ENCODE peak calls at places on chromosome 17, in nine cellular contexts. One of them, this sample, is unnamed.

GRCh38 chr17:19242323-19242722 is 5.2 kb downstream of the EPN2 start:
- DNase-seq in PC-9: peak
- DNase-seq in activated CD8-positive, alpha-beta T cell treated with anti-CD3 and anti-CD28 coated beads for 36 hours: no peak
- DNase-seq in tibial artery: no peak
- DNase-seq in stimulated activated CD8-positive, alpha-beta memory T cell treated with anti-CD3 and anti-CD28 coated beads, Interleukin-7, amount 100 ng/mL, for 24 hours: no peak
- DNase-seq in central memory CD4-positive, alpha-beta T cell: no peak
- DNase-seq in kidney glomerular epithelial cell: no peak
- DNase-seq in A549: no peak
- DNase-seq in pons: no peak
- DNase-seq in this sample: no peak

GRCh38 chr17:75854111-75854748 is 905 bp downstream of the WBP2 start:
- DNase-seq in activated CD8-positive, alpha-beta T cell treated with anti-CD3 and anti-CD28 coated beads for 36 hours: no peak
- DNase-seq in central memory CD4-positive, alpha-beta T cell: no peak
- DNase-seq in kidney glomerular epithelial cell: peak
- DNase-seq in tibial artery: peak
- DNase-seq in pons: peak
- DNase-seq in PC-9: peak
- DNase-seq in stimulated activated CD8-positive, alpha-beta memory T cell treated with anti-CD3 and anti-CD28 coated beads, Interleukin-7, amount 100 ng/mL, for 24 hours: no peak
- DNase-seq in A549: peak
- DNase-seq in this sample: no peak

GRCh38 chr17:49742256-49742655 is 21.7 kb downstream of the FAM117A start:
- DNase-seq in activated CD8-positive, alpha-beta T cell treated with anti-CD3 and anti-CD28 coated beads for 36 hours: no peak
- DNase-seq in stimulated activated CD8-positive, alpha-beta memory T cell treated with anti-CD3 and anti-CD28 coated beads, Interleukin-7, amount 100 ng/mL, for 24 hours: no peak
- DNase-seq in tibial artery: no peak
- DNase-seq in pons: no peak
- DNase-seq in central memory CD4-positive, alpha-beta T cell: peak
- DNase-seq in A549: no peak
- DNase-seq in PC-9: peak
- DNase-seq in kidney glomerular epithelial cell: no peak
- DNase-seq in this sample: peak

GRCh38 chr17:73571524-73572130 is 72.6 kb downstream of the SDK2 start:
- DNase-seq in stimulated activated CD8-positive, alpha-beta memory T cell treated with anti-CD3 and anti-CD28 coated beads, Interleukin-7, amount 100 ng/mL, for 24 hours: no peak
- DNase-seq in tibial artery: no peak
- DNase-seq in pons: no peak
- DNase-seq in activated CD8-positive, alpha-beta T cell treated with anti-CD3 and anti-CD28 coated beads for 36 hours: no peak
- DNase-seq in A549: no peak
- DNase-seq in kidney glomerular epithelial cell: no peak
- DNase-seq in central memory CD4-positive, alpha-beta T cell: no peak
- DNase-seq in PC-9: no peak
- DNase-seq in this sample: no peak

GRCh38 chr17:80068301-80069160 is 32.1 kb downstream of the CCDC40 start:
- DNase-seq in stimulated activated CD8-positive, alpha-beta memory T cell treated with anti-CD3 and anti-CD28 coated beads, Interleukin-7, amount 100 ng/mL, for 24 hours: no peak
- DNase-seq in central memory CD4-positive, alpha-beta T cell: no peak
- DNase-seq in pons: no peak
- DNase-seq in activated CD8-positive, alpha-beta T cell treated with anti-CD3 and anti-CD28 coated beads for 36 hours: no peak
- DNase-seq in A549: no peak
- DNase-seq in tibial artery: peak
- DNase-seq in kidney glomerular epithelial cell: peak
- DNase-seq in PC-9: no peak
- DNase-seq in this sample: peak

GRCh38 chr17:61474235-61474927 is 22.2 kb downstream of the TBX4 start:
- DNase-seq in pons: no peak
- DNase-seq in stimulated activated CD8-positive, alpha-beta memory T cell treated with anti-CD3 and anti-CD28 coated beads, Interleukin-7, amount 100 ng/mL, for 24 hours: no peak
- DNase-seq in activated CD8-positive, alpha-beta T cell treated with anti-CD3 and anti-CD28 coated beads for 36 hours: no peak
- DNase-seq in A549: no peak
- DNase-seq in tibial artery: no peak
- DNase-seq in PC-9: no peak
- DNase-seq in central memory CD4-positive, alpha-beta T cell: no peak
- DNase-seq in kidney glomerular epithelial cell: no peak
- DNase-seq in this sample: no peak

GRCh38 chr17:48429156-48429555 is 858 bp downstream of the SKAP1 start:
- DNase-seq in PC-9: no peak
- DNase-seq in activated CD8-positive, alpha-beta T cell treated with anti-CD3 and anti-CD28 coated beads for 36 hours: peak
- DNase-seq in pons: no peak
- DNase-seq in stimulated activated CD8-positive, alpha-beta memory T cell treated with anti-CD3 and anti-CD28 coated beads, Interleukin-7, amount 100 ng/mL, for 24 hours: no peak
- DNase-seq in A549: no peak
- DNase-seq in kidney glomerular epithelial cell: no peak
- DNase-seq in central memory CD4-positive, alpha-beta T cell: peak
- DNase-seq in tibial artery: no peak
- DNase-seq in this sample: no peak

GRCh38 chr17:12979826-12980500 is 37.9 kb downstream of the ELAC2 start:
- DNase-seq in PC-9: no peak
- DNase-seq in stimulated activated CD8-positive, alpha-beta memory T cell treated with anti-CD3 and anti-CD28 coated beads, Interleukin-7, amount 100 ng/mL, for 24 hours: no peak
- DNase-seq in pons: no peak
- DNase-seq in kidney glomerular epithelial cell: no peak
- DNase-seq in activated CD8-positive, alpha-beta T cell treated with anti-CD3 and anti-CD28 coated beads for 36 hours: no peak
- DNase-seq in tibial artery: no peak
- DNase-seq in central memory CD4-positive, alpha-beta T cell: no peak
- DNase-seq in A549: no peak
- DNase-seq in this sample: no peak

GRCh38 chr17:31112001-31112661 is 17.4 kb downstream of the NF1 start:
- DNase-seq in A549: no peak
- DNase-seq in tibial artery: no peak
- DNase-seq in PC-9: no peak
- DNase-seq in kidney glomerular epithelial cell: no peak
- DNase-seq in central memory CD4-positive, alpha-beta T cell: no peak
- DNase-seq in activated CD8-positive, alpha-beta T cell treated with anti-CD3 and anti-CD28 coated beads for 36 hours: no peak
- DNase-seq in pons: no peak
- DNase-seq in stimulated activated CD8-positive, alpha-beta memory T cell treated with anti-CD3 and anti-CD28 coated beads, Interleukin-7, amount 100 ng/mL, for 24 hours: no peak
- DNase-seq in this sample: peak